ENCODE peak calls at places on chromosomes 13 and 19, in six cellular contexts. M, H, V, C, O and R are unnamed samples.

GRCh38 chr19:56350416-56351045 is 35.9 kb upstream of the ZSCAN5A start:
- DNase-seq in H (peak; percentile 46), V (peak; percentile 14), C (no peak), O (peak; percentile 65), M (no peak), R (peak; percentile 27)

GRCh38 chr13:106532111-106532929 is 3.1 kb downstream of the EFNB2 start:
- DNase-seq in M (no peak), O (peak; percentile 15), H (peak; percentile 57), V (no peak), C (no peak), R (no peak)

GRCh38 chr13:91174886-91175501 is 172.5 kb upstream of the MIR17HG start:
- DNase-seq in O (no peak), C (no peak), H (no peak), M (no peak), V (no peak), R (no peak)

GRCh38 chr19:35209646-35210045 is 18.9 kb downstream of the FAM187B start:
- DNase-seq in H (no peak), V (no peak), O (no peak), M (no peak), C (no peak), R (no peak)

GRCh38 chr19:16377521-16377920 is 52.9 kb downstream of the KLF2 start:
- DNase-seq in O (no peak), H (no peak), M (no peak), V (no peak), C (no peak), R (no peak)

GRCh38 chr13:33323766-33324525 is 38.4 kb upstream of the STARD13 start:
- DNase-seq in O (no peak), V (no peak), M (no peak), C (no peak), H (no peak), R (no peak)

GRCh38 chr19:40219721-40220276 is 1.6 kb upstream of the TTC9B start:
- DNase-seq in C (no peak), H (peak; percentile 37), V (no peak), M (no peak), O (peak; percentile 88), R (no peak)

GRCh38 chr13:113162783-113163685 is 4.6 kb downstream of the PROZ start:
- DNase-seq in H (no peak), C (no peak), O (no peak), V (no peak), M (no peak), R (no peak)

GRCh38 chr13:112931028-112931934 is 37.7 kb upstream of the MCF2L start:
- DNase-seq in H (peak; percentile 81), M (no peak), O (peak; percentile 51), C (peak; percentile 61), V (no peak), R (no peak)

GRCh38 chr19:8085606-8086464 is 33.3 kb downstream of the CCL25 start:
- DNase-seq in C (no peak), V (no peak), H (no peak), O (peak; percentile 23), M (no peak), R (no peak)

GRCh38 chr13:99162543-99162942 is 38.1 kb upstream of the UBAC2 start:
- DNase-seq in V (no peak), M (no peak), O (no peak), H (no peak), C (no peak), R (no peak)

GRCh38 chr13:29763426-29764180 is 86.8 kb downstream of the UBL3 start:
- DNase-seq in C (no peak), M (no peak), O (no peak), V (no peak), H (no peak), R (no peak)

GRCh38 chr19:4518345-4519171 is at the start of gene PLIN4:
- DNase-seq in O (no peak), H (peak; percentile 28), M (no peak), V (no peak), C (no peak), R (no peak)

GRCh38 chr13:64680739-64681138 is 2549.4 kb downstream of the PCDH9 start:
- DNase-seq in M (no peak), V (no peak), C (no peak), H (no peak), O (no peak), R (no peak)

GRCh38 chr13:85386424-85386823 is 412.8 kb downstream of the SLITRK6 start:
- DNase-seq in V (no peak), M (no peak), O (no peak), H (no peak), C (no peak), R (no peak)

GRCh38 chr13:62643007-62643483 is 1227.4 kb upstream of the PCDH20 start:
- DNase-seq in M (no peak), C (no peak), O (peak; percentile 98), H (no peak), V (no peak), R (no peak)

GRCh38 chr13:47148543-47148942 is 251.7 kb upstream of the HTR2A start:
- DNase-seq in H (no peak), O (peak; percentile 7), C (no peak), V (no peak), M (no peak), R (no peak)

GRCh38 chr13:25980255-25980654 is 71.6 kb downstream of the SHISA2 start:
- DNase-seq in H (no peak), C (peak; percentile 22), O (peak; percentile 16), V (no peak), M (no peak), R (no peak)

GRCh38 chr13:79988573-79988972 is 352.4 kb downstream of the SPRY2 start:
- DNase-seq in V (no peak), C (no peak), H (peak; percentile 88), M (no peak), O (no peak), R (no peak)

GRCh38 chr19:8459095-8459494 is 14.3 kb downstream of the HNRNPM start:
- DNase-seq in H (peak; percentile 68), M (no peak), O (no peak), C (no peak), V (no peak), R (no peak)

GRCh38 chr13:113305208-113305607 is 8.2 kb downstream of the LAMP1 start:
- DNase-seq in O (no peak), V (no peak), M (no peak), C (no peak), H (peak; percentile 8), R (no peak)

GRCh38 chr19:1366899-1367870 is 16.5 kb upstream of the NDUFS7 start:
- DNase-seq in V (no peak), C (no peak), M (no peak), H (no peak), O (no peak), R (no peak)

GRCh38 chr13:29800687-29801086 is 49.7 kb downstream of the UBL3 start:
- DNase-seq in O (no peak), H (no peak), M (no peak), V (no peak), C (no peak), R (no peak)

GRCh38 chr19:8611890-8612806 is 1.6 kb upstream of the ADAMTS10 start:
- DNase-seq in O (peak; percentile 88), H (peak; percentile 48), M (no peak), C (no peak), V (no peak), R (no peak)

GRCh38 chr13:26457212-26457611 is 100.3 kb upstream of the WASF3 start:
- DNase-seq in M (no peak), C (no peak), H (no peak), O (peak; percentile 57), V (no peak), R (no peak)

GRCh38 chr19:8575467-8575997 is 1.7 kb downstream of the MYO1F start:
- DNase-seq in V (no peak), H (peak; percentile 45), C (no peak), M (peak; percentile 56), O (peak; percentile 76), R (no peak)

GRCh38 chr13:63864171-63864902 is 2448.7 kb upstream of the PCDH20 start:
- DNase-seq in O (no peak), V (no peak), C (no peak), M (no peak), H (no peak), R (no peak)

GRCh38 chr13:52599037-52599852 is 43.0 kb upstream of the HNRNPA1L2 start:
- DNase-seq in M (no peak), O (peak; percentile 12), V (no peak), H (peak; percentile 18), C (peak; percentile 51), R (no peak)

GRCh38 chr13:24662195-24663088 is 17.8 kb upstream of the ATP12A start:
- DNase-seq in O (no peak), C (no peak), V (no peak), H (no peak), M (no peak), R (no peak)

GRCh38 chr19:3067549-3067948 is 5.3 kb upstream of the TLE5 start:
- DNase-seq in O (no peak), H (no peak), M (no peak), C (no peak), V (no peak), R (no peak)

GRCh38 chr19:55452381-55453325 is 8.8 kb downstream of the ISOC2 start:
- DNase-seq in H (peak; percentile 65), V (no peak), M (no peak), C (peak; percentile 88), O (no peak), R (no peak)

GRCh38 chr13:111401151-111401550 is 80.7 kb downstream of the TEX29 start:
- DNase-seq in M (no peak), H (no peak), O (no peak), C (no peak), V (no peak), R (no peak)

GRCh38 chr13:111598751-111599150 is 278.3 kb downstream of the TEX29 start:
- DNase-seq in V (no peak), H (no peak), C (no peak), M (no peak), O (no peak), R (no peak)

GRCh38 chr13:113099142-113099541 is 6.4 kb upstream of the F7 start:
- DNase-seq in O (no peak), V (no peak), C (no peak), H (no peak), M (no peak), R (no peak)

GRCh38 chr19:13077233-13077632 is 25.4 kb downstream of the LYL1 start:
- DNase-seq in M (no peak), O (no peak), H (no peak), V (no peak), C (no peak), R (no peak)

GRCh38 chr13:98839826-98840769 is 87.6 kb upstream of the SLC15A1 start:
- DNase-seq in O (peak; percentile 74), H (peak; percentile 56), M (peak; percentile 40), C (peak; percentile 75), V (no peak), R (no peak)

GRCh38 chr13:41696163-41697003 is 239.0 kb downstream of the RGCC start:
- DNase-seq in C (peak; percentile 39), M (no peak), H (peak; percentile 85), V (no peak), O (peak; percentile 53), R (no peak)

GRCh38 chr13:44573071-44573470 is 3.1 kb downstream of the TSC22D1 start:
- DNase-seq in V (no peak), O (no peak), M (no peak), C (no peak), H (no peak), R (no peak)

GRCh38 chr13:101127741-101128353 is 288.5 kb downstream of the NALCN start:
- DNase-seq in O (peak; percentile 47), V (no peak), H (peak; percentile 55), C (peak; percentile 23), M (no peak), R (peak; percentile 2)